ENCODE peak calls at places on chromosome 22, in ten cellular contexts. S is Caki2; D is globus pallidus; X is GM20000; L is HT1080; H is activated naive CD8-positive, alpha-beta T cell treated with anti-CD3 and anti-CD28 coated beads, Interleukin-2, amount 50 U/mL, for 24 hours; F is effector CD8-positive, alpha-beta T cell; N is hepatocyte; U is activated CD8-positive, alpha-beta T cell treated with anti-CD3 and anti-CD28 coated beads for 36 hours; I is GM10248. P is an unnamed sample.

GRCh38 chr22:40687706-40688105 is 8.4 kb downstream of the MCHR1 start:
- DNase-seq in F (no peak), N (no peak), I (no peak), D (no peak), L (no peak), S (no peak), X (no peak), H (no peak), U (no peak), P (no peak)

GRCh38 chr22:35314161-35314942 is 14.7 kb downstream of the TOM1 start:
- DNase-seq in H (no peak), S (no peak), F (no peak), U (no peak), I (no peak), X (no peak), N (no peak), D (no peak), L (no peak), P (no peak)

GRCh38 chr22:44724859-44725258 is 22.9 kb downstream of the PRR5 start:
- DNase-seq in D (no peak), H (no peak), L (no peak), X (no peak), F (no peak), I (no peak), N (no peak), U (no peak), S (no peak), P (no peak)

GRCh38 chr22:40799008-40799407 is 20.1 kb downstream of the SLC25A17 start:
- DNase-seq in F (no peak), L (no peak), I (no peak), N (no peak), X (no peak), U (no peak), H (no peak), S (no peak), D (no peak), P (no peak)

GRCh38 chr22:49400136-49400865 is 427.4 kb downstream of the BRD1 start:
- DNase-seq in U (no peak), I (no peak), S (no peak), L (no peak), F (no peak), H (no peak), X (no peak), N (no peak), D (no peak), P (no peak)

GRCh38 chr22:29345932-29346331 is 30.4 kb upstream of the RASL10A start:
- DNase-seq in S (no peak), D (no peak), N (no peak), H (no peak), I (no peak), L (no peak), U (no peak), F (no peak), X (no peak), P (no peak)

GRCh38 chr22:40665312-40665711 is 14.0 kb upstream of the MCHR1 start:
- DNase-seq in L (no peak), X (no peak), D (peak; percentile 55), N (no peak), S (no peak), I (no peak), H (no peak), U (no peak), F (no peak), P (no peak)

GRCh38 chr22:33553493-33553892 is 366.8 kb downstream of the LARGE1 start:
- DNase-seq in F (no peak), L (no peak), D (no peak), N (no peak), I (no peak), S (no peak), H (no peak), X (no peak), U (no peak), P (no peak)

GRCh38 chr22:37044634-37045625 is 6.6 kb upstream of the KCTD17 start:
- DNase-seq in N (no peak), I (no peak), D (no peak), U (peak; percentile 35), S (no peak), X (no peak), H (no peak), L (no peak), F (no peak), P (no peak)

GRCh38 chr22:36315325-36315724 is 62.4 kb downstream of the APOL1 start:
- DNase-seq in L (no peak), S (no peak), D (no peak), X (no peak), I (no peak), H (no peak), F (no peak), N (no peak), U (no peak), P (no peak)

GRCh38 chr22:37496651-37497599 is 10.7 kb upstream of the MFNG start:
- DNase-seq in X (no peak), U (no peak), D (no peak), S (peak; percentile 98), N (no peak), I (no peak), F (no peak), H (no peak), L (peak; percentile 98), P (no peak)

GRCh38 chr22:49046546-49047305 is 780.9 kb downstream of the BRD1 start:
- DNase-seq in D (peak; percentile 44), N (peak; percentile 69), H (peak; percentile 55), F (no peak), X (peak; percentile 60), U (peak; percentile 71), L (peak; percentile 48), S (peak; percentile 56), I (no peak), P (peak; percentile 25)

GRCh38 chr22:44161673-44162072 is 19.1 kb upstream of the PARVG start:
- DNase-seq in D (no peak), X (no peak), S (no peak), I (no peak), F (no peak), U (no peak), L (no peak), H (no peak), N (no peak), P (no peak)

GRCh38 chr22:45097061-45097460 is 66.7 kb upstream of the NUP50 start:
- DNase-seq in X (no peak), U (no peak), N (no peak), D (no peak), I (no peak), H (no peak), S (no peak), L (no peak), F (no peak), P (no peak)

GRCh38 chr22:47134222-47134621 is 371.8 kb downstream of the TBC1D22A start:
- DNase-seq in U (no peak), I (no peak), D (no peak), H (no peak), X (no peak), L (no peak), N (no peak), S (no peak), F (no peak), P (no peak)

GRCh38 chr22:32411388-32411787 is 659 bp downstream of the RTCB start:
- DNase-seq in L (no peak), I (no peak), X (no peak), U (peak; percentile 25), F (no peak), S (peak; percentile 50), H (no peak), D (no peak), N (peak; percentile 54), P (no peak)

GRCh38 chr22:21651521-21652009 is 9.5 kb downstream of the SDF2L1 start:
- DNase-seq in I (no peak), S (no peak), F (no peak), U (no peak), D (no peak), X (no peak), L (no peak), N (no peak), H (no peak), P (no peak)

GRCh38 chr22:38674888-38675287 is 6.9 kb upstream of the TOMM22 start:
- DNase-seq in D (peak; percentile 57), L (no peak), F (no peak), H (no peak), U (no peak), I (no peak), N (no peak), S (no peak), X (no peak), P (peak; percentile 45)

GRCh38 chr22:47032091-47032943 is 269.9 kb downstream of the TBC1D22A start:
- DNase-seq in F (no peak), I (no peak), L (no peak), X (no peak), U (no peak), S (no peak), H (no peak), D (no peak), N (no peak), P (no peak)

GRCh38 chr22:43526117-43526655 is 114.4 kb downstream of the MPPED1 start:
- DNase-seq in D (no peak), F (no peak), I (no peak), N (no peak), H (no peak), S (no peak), L (no peak), U (no peak), X (no peak), P (no peak)

GRCh38 chr22:37154925-37155712 is 5.4 kb upstream of the IL2RB start:
- DNase-seq in N (no peak), L (peak; percentile 63), S (no peak), F (no peak), H (peak; percentile 45), X (no peak), I (peak; percentile 42), D (no peak), U (no peak), P (no peak)

GRCh38 chr22:40597541-40598453 is 38.7 kb downstream of the MRTFA start:
- DNase-seq in N (no peak), I (no peak), F (no peak), U (no peak), X (no peak), S (no peak), D (peak; percentile 52), H (no peak), L (no peak), P (peak; percentile 84)

GRCh38 chr22:38062782-38063181 is 5.6 kb downstream of the PICK1 start:
- DNase-seq in F (no peak), H (no peak), N (no peak), U (no peak), D (peak; percentile 85), S (no peak), L (no peak), X (no peak), I (no peak), P (peak; percentile 88)

GRCh38 chr22:48452766-48453165 is 1374.9 kb downstream of the BRD1 start:
- DNase-seq in U (no peak), H (no peak), X (no peak), D (no peak), L (no peak), I (no peak), N (no peak), S (no peak), F (no peak), P (no peak)

GRCh38 chr22:22785316-22786065 is 102.1 kb upstream of the IGLL5 start:
- DNase-seq in H (no peak), X (no peak), L (no peak), S (no peak), D (no peak), I (no peak), U (no peak), F (no peak), N (no peak), P (no peak)

GRCh38 chr22:27487600-27488450 is 313.7 kb downstream of the MN1 start:
- DNase-seq in I (no peak), F (no peak), D (no peak), N (peak; percentile 69), S (no peak), U (no peak), H (no peak), L (no peak), X (no peak), P (no peak)

GRCh38 chr22:42621505-42622002 is 6.9 kb upstream of the POLDIP3 start:
- DNase-seq in F (peak; percentile 24), S (peak; percentile 90), N (peak; percentile 86), D (no peak), X (peak; percentile 89), H (peak; percentile 65), L (peak; percentile 60), U (peak; percentile 66), I (peak; percentile 88), P (no peak)

GRCh38 chr22:35688913-35689675 is 28.6 kb upstream of the APOL5 start:
- DNase-seq in I (no peak), N (no peak), F (no peak), U (no peak), X (no peak), D (no peak), S (no peak), H (no peak), L (no peak), P (no peak)

P was measured in pons.